ENCODE peak calls at places on chromosomes 6 and 20, in eight cellular contexts. E, Y, J, D, C, V, X and U are unnamed samples.

GRCh38 chr20:17024513-17025105 is 202.2 kb upstream of the PCSK2 start:
- DNase-seq in E (no peak), Y (no peak), J (no peak), D (no peak), C (no peak), V (no peak), X (peak), U (no peak)

GRCh38 chr6:68876792-68877493 is 241.9 kb downstream of the ADGRB3 start:
- DNase-seq in E (no peak), Y (no peak), J (no peak), D (peak), C (peak), V (no peak), X (peak), U (peak)

GRCh38 chr6:3447005-3447404 is 9.8 kb downstream of the SLC22A23 start:
- DNase-seq in E (no peak), Y (no peak), J (no peak), D (no peak), C (no peak), V (no peak), X (no peak), U (no peak)

GRCh38 chr6:11142296-11143027 is 30.9 kb upstream of the ERVFRD-1 start:
- DNase-seq in E (no peak), Y (no peak), J (no peak), D (no peak), C (no peak), V (no peak), X (no peak), U (no peak)

GRCh38 chr20:47066484-47067270 is 172.0 kb downstream of the EYA2 start:
- DNase-seq in E (no peak), Y (no peak), J (no peak), D (no peak), C (no peak), V (no peak), X (peak), U (no peak)

GRCh38 chr20:20593447-20594170 is 118.8 kb downstream of the RALGAPA2 start:
- DNase-seq in E (no peak), Y (peak), J (peak), D (peak), C (peak), V (no peak), X (peak), U (peak)

GRCh38 chr20:56798634-56799033 is 169.5 kb downstream of the TFAP2C start:
- DNase-seq in E (no peak), Y (no peak), J (no peak), D (no peak), C (no peak), V (no peak), X (no peak), U (no peak)

GRCh38 chr20:50321797-50322480 is 131.3 kb downstream of the CEBPB start:
- DNase-seq in E (no peak), Y (peak), J (no peak), D (no peak), C (no peak), V (no peak), X (peak), U (no peak)

GRCh38 chr6:52336919-52337561 is 24.9 kb upstream of the PAQR8 start:
- DNase-seq in E (no peak), Y (no peak), J (no peak), D (no peak), C (no peak), V (no peak), X (no peak), U (no peak)

GRCh38 chr20:17571153-17571527 is 1.3 kb downstream of the DSTN start:
- DNase-seq in E (no peak), Y (no peak), J (no peak), D (peak), C (peak), V (no peak), X (no peak), U (peak)

GRCh38 chr6:4352731-4353130 is 217.4 kb upstream of the ECI2 start:
- DNase-seq in E (peak), Y (no peak), J (no peak), D (no peak), C (no peak), V (no peak), X (peak), U (no peak)

GRCh38 chr6:90157441-90157840 is 139.2 kb downstream of the BACH2 start:
- DNase-seq in E (no peak), Y (no peak), J (no peak), D (no peak), C (no peak), V (no peak), X (no peak), U (no peak)

GRCh38 chr6:170052991-170053821 is 237.7 kb downstream of the DLL1 start:
- DNase-seq in E (peak), Y (no peak), J (no peak), D (no peak), C (no peak), V (no peak), X (no peak), U (no peak)

GRCh38 chr20:40160151-40160550 is 528.9 kb downstream of the MAFB start:
- DNase-seq in E (peak), Y (peak), J (peak), D (peak), C (peak), V (no peak), X (peak), U (peak)

GRCh38 chr20:4108495-4109306 is 93.3 kb upstream of the RNF24 start:
- DNase-seq in E (peak), Y (peak), J (peak), D (peak), C (peak), V (peak), X (peak), U (peak)

GRCh38 chr6:44006123-44006871 is 121.0 kb downstream of the MRPL14 start:
- DNase-seq in E (no peak), Y (no peak), J (no peak), D (no peak), C (no peak), V (no peak), X (peak), U (no peak)

GRCh38 chr20:63114693-63115069 is 101.2 kb downstream of the YTHDF1 start:
- DNase-seq in E (no peak), Y (no peak), J (no peak), D (no peak), C (no peak), V (no peak), X (no peak), U (no peak)

GRCh38 chr6:92647630-92648029 is 771.7 kb downstream of the EPHA7 start:
- DNase-seq in E (no peak), Y (no peak), J (no peak), D (no peak), C (no peak), V (no peak), X (no peak), U (no peak)

GRCh38 chr6:87366899-87367298 is 22.3 kb downstream of the C6orf163 start:
- DNase-seq in E (no peak), Y (no peak), J (no peak), D (no peak), C (no peak), V (no peak), X (no peak), U (no peak)

GRCh38 chr6:149917679-149918078 is 5.2 kb downstream of the RAET1G start:
- DNase-seq in E (no peak), Y (no peak), J (no peak), D (no peak), C (no peak), V (no peak), X (no peak), U (no peak)

GRCh38 chr6:16762547-16763477 is 1.6 kb upstream of the ATXN1 start:
- DNase-seq in E (peak), Y (peak), J (no peak), D (peak), C (peak), V (peak), X (peak), U (peak)

GRCh38 chr6:35294308-35294945 is 3.2 kb upstream of the DEF6 start:
- DNase-seq in E (peak), Y (peak), J (peak), D (peak), C (peak), V (no peak), X (peak), U (peak)

GRCh38 chr6:33207569-33208088 is 671 bp upstream of the RING1 start:
- DNase-seq in E (peak), Y (no peak), J (peak), D (no peak), C (no peak), V (no peak), X (peak), U (no peak)

GRCh38 chr6:111874030-111874425 is 776 bp upstream of the FYN start:
- DNase-seq in E (no peak), Y (no peak), J (peak), D (no peak), C (peak), V (no peak), X (peak), U (peak)

GRCh38 chr20:38148328-38149102 is 16.6 kb downstream of the TGM2 start:
- DNase-seq in E (no peak), Y (no peak), J (no peak), D (no peak), C (no peak), V (no peak), X (no peak), U (no peak)

GRCh38 chr6:169079650-169080049 is 174.0 kb downstream of the THBS2 start:
- DNase-seq in E (no peak), Y (no peak), J (no peak), D (no peak), C (no peak), V (no peak), X (no peak), U (no peak)

GRCh38 chr6:105397987-105398386 is 4.9 kb downstream of the PREP start:
- DNase-seq in E (no peak), Y (no peak), J (no peak), D (no peak), C (no peak), V (no peak), X (no peak), U (no peak)

GRCh38 chr6:134207431-134207830 is 110.5 kb downstream of the SGK1 start:
- DNase-seq in E (no peak), Y (no peak), J (no peak), D (no peak), C (no peak), V (no peak), X (no peak), U (no peak)

GRCh38 chr20:2748551-2749342 is 51.7 kb downstream of the CPXM1 start:
- DNase-seq in E (no peak), Y (no peak), J (no peak), D (no peak), C (no peak), V (no peak), X (no peak), U (no peak)

GRCh38 chr20:61589055-61589385 is 337.0 kb downstream of the CDH4 start:
- DNase-seq in E (no peak), Y (no peak), J (no peak), D (no peak), C (no peak), V (no peak), X (peak), U (no peak)

GRCh38 chr6:42726026-42726425 is 3.6 kb upstream of the PRPH2 start:
- DNase-seq in E (no peak), Y (no peak), J (no peak), D (no peak), C (no peak), V (no peak), X (no peak), U (peak)

GRCh38 chr6:159149641-159150040 is 19.6 kb upstream of the FNDC1 start:
- DNase-seq in E (no peak), Y (no peak), J (no peak), D (no peak), C (no peak), V (no peak), X (no peak), U (no peak)

GRCh38 chr6:127117979-127118504 is 429 bp upstream of the RSPO3 start:
- DNase-seq in E (no peak), Y (no peak), J (no peak), D (no peak), C (no peak), V (no peak), X (no peak), U (peak)

GRCh38 chr6:105726902-105727655 is 324.2 kb upstream of the PREP start:
- DNase-seq in E (no peak), Y (no peak), J (no peak), D (no peak), C (no peak), V (no peak), X (peak), U (no peak)

GRCh38 chr20:50314936-50315335 is 124.3 kb downstream of the CEBPB start:
- DNase-seq in E (no peak), Y (no peak), J (no peak), D (no peak), C (no peak), V (no peak), X (no peak), U (no peak)

GRCh38 chr6:2061880-2062279 is 183.5 kb downstream of the GMDS start:
- DNase-seq in E (no peak), Y (no peak), J (no peak), D (no peak), C (no peak), V (no peak), X (no peak), U (no peak)

GRCh38 chr6:105452924-105453756 is 50.3 kb upstream of the PREP start:
- DNase-seq in E (peak), Y (no peak), J (no peak), D (no peak), C (peak), V (no peak), X (no peak), U (peak)

GRCh38 chr20:61634376-61634775 is 382.3 kb downstream of the CDH4 start:
- DNase-seq in E (no peak), Y (no peak), J (no peak), D (no peak), C (no peak), V (no peak), X (no peak), U (no peak)

GRCh38 chr20:25622049-25622448 is 1.8 kb downstream of the NANP start:
- DNase-seq in E (no peak), Y (no peak), J (no peak), D (no peak), C (no peak), V (no peak), X (peak), U (no peak)

GRCh38 chr20:25623736-25624499 is at the start of gene NANP:
- DNase-seq in E (peak), Y (peak), J (peak), D (peak), C (peak), V (peak), X (peak), U (peak)

GRCh38 chr20:25622450-25623224 is 1.2 kb downstream of the NANP start:
- DNase-seq in E (no peak), Y (no peak), J (no peak), D (no peak), C (no peak), V (no peak), X (peak), U (no peak)

GRCh38 chr20:25624500-25624939 is 706 bp upstream of the NANP start:
- DNase-seq in E (no peak), Y (no peak), J (no peak), D (no peak), C (no peak), V (no peak), X (no peak), U (no peak)

GRCh38 chr20:25623225-25623735 is 534 bp downstream of the NANP start:
- DNase-seq in E (peak), Y (peak), J (peak), D (peak), C (peak), V (peak), X (peak), U (no peak)
- TF ChIP-seq CTCF in E (no peak), Y (no peak), J (no peak), D (no peak), C (no peak), V (no peak), X (no peak), U (no peak)

GRCh38 chr6:155340464-155341129 is 26.3 kb upstream of the TFB1M start:
- DNase-seq in E (no peak), Y (no peak), J (peak), D (no peak), C (no peak), V (no peak), X (peak), U (no peak)
- TF ChIP-seq CTCF in E (no peak), Y (no peak), J (peak), D (peak), C (peak), V (no peak), X (peak), U (no peak)

DNA sequence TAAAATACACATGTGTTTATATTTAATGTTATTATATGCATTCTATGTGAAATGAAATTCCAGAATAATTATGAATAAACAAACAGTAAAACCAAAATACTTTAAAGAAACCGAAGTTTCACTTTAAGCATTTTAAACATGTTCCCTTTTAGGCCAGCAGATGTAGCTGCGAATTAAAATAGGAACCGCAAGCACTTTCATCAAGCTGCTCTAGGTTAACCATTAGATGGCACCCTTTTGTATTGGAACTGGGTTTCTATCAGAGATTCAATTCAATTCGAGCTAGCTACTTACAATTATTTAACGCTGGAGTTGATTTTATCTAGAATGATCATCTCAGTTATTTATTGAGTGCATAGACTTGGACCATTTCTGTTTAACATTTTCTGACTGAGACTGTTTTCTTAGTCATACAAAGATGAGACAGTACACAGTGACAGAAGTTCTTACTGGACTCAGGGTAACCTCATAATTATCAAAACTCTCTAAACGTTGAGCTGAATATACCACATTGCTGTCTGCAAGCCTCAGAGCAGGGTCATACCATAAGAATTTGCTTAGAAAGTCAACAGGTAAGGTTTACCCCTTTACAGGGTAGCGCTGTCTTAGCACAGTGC is 8.5 kb downstream of the TMEM242 start:
- DNase-seq in E (no peak), Y (peak), J (no peak), D (peak), C (peak), V (no peak), X (peak), U (peak)
- TF ChIP-seq CTCF in E (peak), Y (peak), J (peak), D (peak), C (peak), V (peak), X (peak), U (peak)

GRCh38 chr6:163662604-163663225 is 248.2 kb downstream of the QKI start:
- DNase-seq in E (no peak), Y (no peak), J (no peak), D (no peak), C (no peak), V (no peak), X (no peak), U (no peak)

GRCh38 chr6:163663575-163663974 is 249.1 kb downstream of the QKI start:
- DNase-seq in E (no peak), Y (no peak), J (no peak), D (no peak), C (no peak), V (peak), X (no peak), U (no peak)

GRCh38 chr6:163659807-163660206 is 245.3 kb downstream of the QKI start:
- DNase-seq in E (no peak), Y (no peak), J (no peak), D (no peak), C (no peak), V (no peak), X (no peak), U (no peak)

GRCh38 chr6:163665464-163665863 is 250.9 kb downstream of the QKI start:
- DNase-seq in E (no peak), Y (no peak), J (no peak), D (no peak), C (no peak), V (no peak), X (no peak), U (no peak)

GRCh38 chr6:163661271-163661671 is 246.8 kb downstream of the QKI start:
- DNase-seq in E (no peak), Y (no peak), J (no peak), D (no peak), C (no peak), V (no peak), X (no peak), U (no peak)
- TF ChIP-seq CTCF in E (no peak), Y (no peak), J (no peak), D (no peak), C (no peak), V (no peak), X (no peak), U (no peak)

GRCh38 chr6:116511424-116512131 is at the start of gene CALHM5:
- DNase-seq in E (no peak), Y (no peak), J (peak), D (peak), C (no peak), V (no peak), X (peak), U (no peak)
- TF ChIP-seq CTCF in E (peak), Y (peak), J (peak), D (peak), C (peak), V (peak), X (peak), U (no peak)